ENCODE peak calls at places on chromosomes 12 and 14, in nine cellular contexts. A is PC-3, C is fibroblast of lung, U is AG09319, W is astrocyte of the cerebellum, P is OCI-LY7, Y is kidney epithelial cell, K is lung, V is upper lobe of right lung. X is an unnamed sample.

GRCh38 chr14:40221428-40221827 is 789.2 kb upstream of the FBXO33 start:
- DNase-seq in A (peak), C (no peak), U (no peak), W (no peak), P (no peak), Y (no peak), K (no peak), V (no peak), X (no peak)

GRCh38 chr12:43098078-43098477 is 453.9 kb downstream of the ADAMTS20 start:
- DNase-seq in A (no peak), C (no peak), U (no peak), W (no peak), P (no peak), Y (no peak), K (no peak), V (no peak), X (no peak)

GRCh38 chr14:99079061-99079727 is 192.8 kb downstream of the BCL11B start:
- DNase-seq in A (no peak), C (no peak), U (no peak), W (no peak), P (no peak), Y (no peak), K (no peak), V (no peak), X (no peak)

GRCh38 chr12:31106101-31106803 is 32.6 kb downstream of the DDX11 start:
- DNase-seq in A (no peak), C (no peak), U (no peak), W (no peak), P (no peak), Y (no peak), K (no peak), V (no peak), X (no peak)

GRCh38 chr12:117333331-117334000 is 28.0 kb downstream of the NOS1 start:
- DNase-seq in A (no peak), C (no peak), U (no peak), W (no peak), P (no peak), Y (no peak), K (no peak), V (no peak), X (no peak)

GRCh38 chr14:94581127-94581999 is at the start of gene SERPINA5:
- DNase-seq in A (peak), C (peak), U (no peak), W (no peak), P (no peak), Y (no peak), K (peak), V (peak), X (no peak)

GRCh38 chr14:101239065-101239464 is 322.2 kb upstream of the DIO3 start:
- DNase-seq in A (no peak), C (no peak), U (no peak), W (no peak), P (no peak), Y (no peak), K (no peak), V (no peak), X (no peak)

GRCh38 chr14:74261288-74261687 is 22.0 kb downstream of the VSX2 start:
- DNase-seq in A (no peak), C (no peak), U (no peak), W (no peak), P (no peak), Y (no peak), K (no peak), V (no peak), X (no peak)

GRCh38 chr12:38427442-38427841 is 110.9 kb downstream of the ALG10B start:
- DNase-seq in A (no peak), C (no peak), U (no peak), W (no peak), P (no peak), Y (no peak), K (no peak), V (no peak), X (no peak)

GRCh38 chr12:67633708-67634107 is 14.8 kb upstream of the DYRK2 start:
- DNase-seq in A (no peak), C (no peak), U (no peak), W (no peak), P (no peak), Y (no peak), K (peak), V (peak), X (no peak)

GRCh38 chr12:18990866-18991265 is 138.7 kb upstream of the PLEKHA5 start:
- DNase-seq in A (no peak), C (peak), U (no peak), W (no peak), P (no peak), Y (no peak), K (no peak), V (no peak), X (no peak)

GRCh38 chr12:132766380-132767085 is 4.9 kb upstream of the ANKLE2 start:
- DNase-seq in A (peak), C (peak), U (no peak), W (no peak), P (no peak), Y (no peak), K (no peak), V (no peak), X (no peak)

GRCh38 chr14:89503458-89503996 is 86.5 kb upstream of the FOXN3 start:
- DNase-seq in A (no peak), C (no peak), U (no peak), W (no peak), P (no peak), Y (no peak), K (no peak), V (no peak), X (no peak)

GRCh38 chr14:39488600-39488999 is 56.4 kb upstream of the FBXO33 start:
- DNase-seq in A (no peak), C (peak), U (no peak), W (no peak), P (no peak), Y (no peak), K (no peak), V (no peak), X (no peak)

GRCh38 chr14:69299286-69300035 is 39.5 kb downstream of the GALNT16 start:
- DNase-seq in A (no peak), C (no peak), U (no peak), W (no peak), P (peak), Y (no peak), K (no peak), V (peak), X (no peak)

GRCh38 chr12:46506961-46507360 is 134.4 kb upstream of the SLC38A2 start:
- DNase-seq in A (no peak), C (no peak), U (no peak), W (no peak), P (no peak), Y (no peak), K (no peak), V (no peak), X (no peak)

GRCh38 chr12:28998662-28999120 is 150.4 kb upstream of the FAR2 start:
- DNase-seq in A (peak), C (peak), U (peak), W (peak), P (no peak), Y (no peak), K (no peak), V (no peak), X (peak)

GRCh38 chr14:33126433-33126832 is 187.8 kb downstream of the NPAS3 start:
- DNase-seq in A (no peak), C (no peak), U (no peak), W (no peak), P (no peak), Y (no peak), K (no peak), V (no peak), X (no peak)

GRCh38 chr12:49809369-49810158 is 18.6 kb downstream of the NCKAP5L start:
- DNase-seq in A (no peak), C (peak), U (no peak), W (no peak), P (no peak), Y (no peak), K (peak), V (no peak), X (peak)

GRCh38 chr12:117836999-117837736 is 131.6 kb downstream of the KSR2 start:
- DNase-seq in A (peak), C (peak), U (peak), W (peak), P (peak), Y (no peak), K (peak), V (peak), X (peak)

GRCh38 chr12:14362347-14362746 is 3.1 kb upstream of the ATF7IP start:
- DNase-seq in A (no peak), C (no peak), U (no peak), W (no peak), P (peak), Y (no peak), K (no peak), V (no peak), X (no peak)

GRCh38 chr12:117100251-117100650 is 1.0 kb upstream of the TESC start:
- DNase-seq in A (peak), C (no peak), U (no peak), W (no peak), P (no peak), Y (no peak), K (no peak), V (peak), X (peak)

GRCh38 chr12:41745593-41745992 is 399.1 kb downstream of the GXYLT1 start:
- DNase-seq in A (no peak), C (no peak), U (no peak), W (no peak), P (peak), Y (no peak), K (no peak), V (no peak), X (no peak)

GRCh38 chr12:123591702-123592481 is 7.5 kb downstream of the TMED2 start:
- DNase-seq in A (no peak), C (peak), U (no peak), W (no peak), P (no peak), Y (no peak), K (no peak), V (no peak), X (peak)

GRCh38 chr14:70919774-70920173 is 12.5 kb downstream of the PCNX1 start:
- DNase-seq in A (peak), C (peak), U (no peak), W (no peak), P (no peak), Y (no peak), K (no peak), V (no peak), X (peak)

GRCh38 chr14:70917633-70918032 is 10.4 kb downstream of the PCNX1 start:
- DNase-seq in A (no peak), C (no peak), U (no peak), W (no peak), P (no peak), Y (no peak), K (no peak), V (no peak), X (no peak)

GRCh38 chr14:70915415-70915814 is 8.2 kb downstream of the PCNX1 start:
- DNase-seq in A (no peak), C (no peak), U (no peak), W (no peak), P (no peak), Y (no peak), K (no peak), V (no peak), X (no peak)

GRCh38 chr14:70916776-70917175 is 9.5 kb downstream of the PCNX1 start:
- DNase-seq in A (no peak), C (no peak), U (no peak), W (no peak), P (no peak), Y (no peak), K (no peak), V (no peak), X (no peak)

GRCh38 chr14:70916300-70916699 is 9.0 kb downstream of the PCNX1 start:
- DNase-seq in A (peak), C (no peak), U (no peak), W (no peak), P (no peak), Y (no peak), K (no peak), V (no peak), X (no peak)
- TF ChIP-seq CTCF in A (no peak), C (no peak), U (no peak), W (no peak), P (no peak), Y (no peak), K (no peak), V (no peak), X (no peak)

GRCh38 chr12:55736076-55736475 is 6.8 kb upstream of the GDF11 start:
- DNase-seq in A (no peak), C (no peak), U (no peak), W (no peak), P (no peak), Y (no peak), K (no peak), V (no peak), X (no peak)

GRCh38 chr12:55739025-55739378 is 3.9 kb upstream of the GDF11 start:
- DNase-seq in A (no peak), C (no peak), U (no peak), W (no peak), P (no peak), Y (no peak), K (no peak), V (no peak), X (no peak)

GRCh38 chr12:55736780-55737580 is 5.9 kb upstream of the GDF11 start:
- DNase-seq in A (peak), C (peak), U (no peak), W (no peak), P (peak), Y (no peak), K (peak), V (peak), X (peak)

GRCh38 chr12:55738113-55739024 is 4.6 kb upstream of the GDF11 start:
- DNase-seq in A (peak), C (peak), U (no peak), W (peak), P (peak), Y (no peak), K (peak), V (peak), X (peak)

GRCh38 chr12:55737581-55738112 is 5.3 kb upstream of the GDF11 start:
- DNase-seq in A (no peak), C (no peak), U (no peak), W (no peak), P (peak), Y (no peak), K (no peak), V (no peak), X (no peak)
- TF ChIP-seq CTCF in A (no peak), C (no peak), U (no peak), W (no peak), P (peak), Y (no peak), K (no peak), V (no peak), X (no peak)

DNA sequence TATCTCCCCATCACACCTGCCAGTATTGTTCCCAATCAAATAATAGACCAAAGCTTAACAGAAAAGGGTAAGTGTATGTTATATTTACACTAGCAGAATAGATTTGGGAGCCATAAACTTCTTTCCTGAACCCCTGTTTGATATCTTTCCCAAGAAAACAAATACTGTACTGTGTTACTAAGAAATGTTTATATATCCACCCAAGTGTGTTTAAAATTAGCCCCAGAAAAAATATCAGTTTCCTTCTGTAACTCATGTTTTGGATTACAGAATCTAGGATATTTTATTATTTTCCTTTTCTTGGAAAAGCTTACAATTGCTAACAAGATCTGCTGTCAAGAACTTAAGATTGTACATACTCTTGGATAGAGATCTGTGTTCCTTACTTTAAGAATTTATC is 1817.2 kb upstream of the FLRT2 start:
- DNase-seq in A (no peak), C (no peak), U (no peak), W (no peak), P (no peak), Y (no peak), K (no peak), V (no peak), X (no peak)
- TF ChIP-seq CTCF in A (no peak), C (no peak), U (no peak), W (no peak), P (no peak), Y (no peak), K (no peak), V (no peak), X (no peak)

GRCh38 chr14:53953002-53953827 is 3.4 kb downstream of the BMP4 start:
- DNase-seq in A (peak), C (peak), U (peak), W (peak), P (no peak), Y (peak), K (peak), V (peak), X (peak)

GRCh38 chr14:53955234-53955556 is 1.4 kb downstream of the BMP4 start:
- DNase-seq in A (no peak), C (no peak), U (no peak), W (no peak), P (no peak), Y (no peak), K (no peak), V (no peak), X (no peak)

GRCh38 chr14:53953828-53954550 is 2.6 kb downstream of the BMP4 start:
- DNase-seq in A (peak), C (peak), U (no peak), W (no peak), P (no peak), Y (no peak), K (no peak), V (peak), X (peak)

GRCh38 chr14:53955671-53956426 is 776 bp downstream of the BMP4 start:
- DNase-seq in A (no peak), C (peak), U (no peak), W (no peak), P (no peak), Y (no peak), K (peak), V (peak), X (peak)

DNA sequence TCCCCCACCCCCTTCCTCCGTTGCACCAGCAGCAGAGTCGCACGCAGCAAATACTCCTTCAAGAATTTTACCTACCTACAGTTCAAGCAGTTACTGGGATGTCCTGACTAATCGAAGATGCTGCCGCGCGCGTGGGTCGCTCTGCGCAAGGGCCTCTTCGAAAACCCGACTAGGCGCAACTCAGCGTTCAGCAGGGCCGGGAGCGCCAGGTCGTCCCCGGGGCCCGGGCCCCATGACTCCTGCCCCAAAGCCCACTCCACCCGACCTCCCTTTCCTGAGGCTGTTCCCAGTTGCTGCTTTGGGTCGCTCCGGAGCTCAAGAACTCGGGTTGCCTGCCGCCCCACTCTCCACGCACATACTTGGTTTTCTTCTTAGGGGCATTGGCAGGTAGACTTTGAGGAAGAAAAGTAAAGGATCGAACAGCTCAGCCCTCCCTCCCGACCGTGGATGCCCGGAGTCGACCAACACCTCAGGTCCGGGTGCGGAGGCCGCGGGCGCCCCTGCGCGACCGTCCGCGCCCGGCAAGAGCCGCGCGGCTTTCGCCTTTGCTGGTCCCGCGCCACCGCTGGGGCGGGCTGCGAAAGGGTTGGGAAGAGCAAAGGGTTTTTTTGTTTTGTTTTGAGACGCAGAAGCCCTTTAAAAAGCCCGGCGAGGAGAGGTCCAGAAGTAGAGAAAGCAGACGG is 1.9 kb downstream of the BMP4 start:
- DNase-seq in A (peak), C (peak), U (no peak), W (no peak), P (no peak), Y (no peak), K (no peak), V (peak), X (peak)
- TF ChIP-seq CTCF in A (peak), C (no peak), U (no peak), W (peak), P (no peak), Y (no peak), K (no peak), V (no peak), X (no peak)

GRCh38 chr12:4857472-4858291 is 52.0 kb upstream of the KCNA1 start:
- DNase-seq in A (peak), C (peak), U (peak), W (peak), P (peak), Y (no peak), K (peak), V (peak), X (peak)

GRCh38 chr12:4859478-4860210 is 50.1 kb upstream of the KCNA1 start:
- DNase-seq in A (no peak), C (no peak), U (no peak), W (no peak), P (no peak), Y (no peak), K (no peak), V (no peak), X (no peak)

GRCh38 chr12:4855121-4855924 is 54.4 kb upstream of the KCNA1 start:
- DNase-seq in A (peak), C (peak), U (peak), W (peak), P (peak), Y (peak), K (peak), V (no peak), X (peak)

GRCh38 chr12:4856556-4856955 is 53.1 kb upstream of the KCNA1 start:
- DNase-seq in A (no peak), C (no peak), U (no peak), W (no peak), P (no peak), Y (no peak), K (no peak), V (no peak), X (no peak)

GRCh38 chr12:4858385-4858784 is 51.3 kb upstream of the KCNA1 start:
- DNase-seq in A (no peak), C (no peak), U (no peak), W (no peak), P (peak), Y (no peak), K (no peak), V (no peak), X (no peak)
- TF ChIP-seq CTCF in A (no peak), C (no peak), U (no peak), W (no peak), P (no peak), Y (no peak), K (no peak), V (peak), X (no peak)

GRCh38 chr12:13027032-13027431 is 17.1 kb upstream of the FAM234B start:
- DNase-seq in A (no peak), C (no peak), U (no peak), W (no peak), P (no peak), Y (no peak), K (no peak), V (no peak), X (no peak)

GRCh38 chr12:13022737-13023370 is 21.3 kb upstream of the FAM234B start:
- DNase-seq in A (no peak), C (no peak), U (no peak), W (no peak), P (no peak), Y (no peak), K (no peak), V (no peak), X (peak)

GRCh38 chr12:13027508-13027907 is 16.7 kb upstream of the FAM234B start:
- DNase-seq in A (no peak), C (no peak), U (no peak), W (no peak), P (no peak), Y (no peak), K (no peak), V (no peak), X (no peak)

GRCh38 chr12:13028825-13029570 is 15.2 kb upstream of the FAM234B start:
- DNase-seq in A (no peak), C (no peak), U (no peak), W (no peak), P (no peak), Y (no peak), K (no peak), V (no peak), X (no peak)

DNA sequence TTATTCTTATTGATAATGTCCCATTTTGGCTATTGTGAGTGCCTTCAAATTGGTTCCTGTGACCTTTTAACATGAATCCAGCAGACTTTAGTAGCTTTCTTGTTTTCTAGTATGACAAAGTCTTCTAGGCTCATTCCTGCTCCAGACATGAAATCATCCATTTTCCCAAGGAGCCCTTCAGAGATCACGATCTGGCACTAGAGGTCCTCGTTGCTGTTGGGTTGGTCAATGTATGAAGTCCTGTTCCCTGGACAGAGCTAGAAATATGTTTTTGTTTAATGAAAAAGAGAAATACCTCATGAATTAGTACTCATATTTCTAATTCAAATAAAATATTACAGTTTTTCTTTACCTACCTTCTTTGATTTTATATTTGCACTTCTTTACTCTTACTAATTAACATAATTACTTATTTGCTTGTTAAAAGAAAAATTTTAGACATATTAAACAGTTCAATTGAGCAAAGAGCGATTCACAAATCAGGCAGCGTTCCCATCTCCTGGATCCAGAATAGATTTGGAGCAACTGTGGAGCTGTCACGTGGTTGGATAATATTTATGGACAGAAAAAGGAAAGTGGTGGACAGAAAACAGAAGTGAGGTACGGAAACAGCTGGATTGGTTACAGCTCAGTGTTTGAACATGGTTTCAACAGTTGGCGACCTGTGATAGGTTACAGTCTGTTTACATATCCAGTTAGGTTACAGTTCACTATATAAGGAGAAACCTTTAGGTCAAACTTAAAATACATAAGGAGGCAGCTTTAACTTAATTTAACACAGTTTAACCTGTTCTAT is 19.8 kb upstream of the FAM234B start:
- DNase-seq in A (no peak), C (no peak), U (no peak), W (no peak), P (no peak), Y (no peak), K (peak), V (no peak), X (peak)
- TF ChIP-seq CTCF in A (no peak), C (no peak), U (peak), W (peak), P (peak), Y (peak), K (peak), V (no peak), X (peak)